ENCODE peak calls at places on chromosomes 7 and 10, in seven cellular contexts. P is GM19239; I is naive thymus-derived CD8-positive, alpha-beta T cell; M is iris pigment epithelial cell; V is ACHN; U is fibroblast of the aortic adventitia; J is astrocyte of the spinal cord. Z is an unnamed sample.
A peak's percentile ranks its signal among the peaks of the same experiment; 100 is the strongest.

GRCh38 chr10:34526758-34527730 is 288.1 kb downstream of the PARD3 start:
- DNase-seq in P (no peak), I (no peak), M (peak; percentile 99), V (peak; percentile 88), U (peak; percentile 99), J (peak; percentile 95), Z (peak; percentile 95)

GRCh38 chr10:104387130-104387888 is 33.7 kb downstream of the CFAP58 start:
- DNase-seq in P (peak; percentile 10), I (no peak), M (no peak), V (peak; percentile 23), U (no peak), J (no peak), Z (peak; percentile 23)

GRCh38 chr10:19930936-19931859 is 115.0 kb downstream of the PLXDC2 start:
- DNase-seq in P (no peak), I (no peak), M (peak; percentile 75), V (peak; percentile 64), U (peak; percentile 25), J (peak; percentile 65), Z (peak; percentile 78)

GRCh38 chr10:92552310-92552709 is 21.6 kb downstream of the IDE start:
- DNase-seq in P (no peak), I (no peak), M (no peak), V (no peak), U (no peak), J (no peak), Z (no peak)

GRCh38 chr10:118918116-118918515 is 111.4 kb upstream of the NANOS1 start:
- DNase-seq in P (no peak), I (no peak), M (no peak), V (no peak), U (no peak), J (no peak), Z (no peak)

GRCh38 chr7:84729284-84729683 is 457.6 kb downstream of the SEMA3D start:
- DNase-seq in P (no peak), I (no peak), M (peak; percentile 97), V (no peak), U (peak; percentile 88), J (peak; percentile 53), Z (no peak)

GRCh38 chr7:77199008-77199966 is at the start of gene FGL2:
- DNase-seq in P (no peak), I (peak; percentile 11), M (peak; percentile 51), V (peak; percentile 42), U (peak; percentile 85), J (peak; percentile 72), Z (peak; percentile 40)

GRCh38 chr7:85191383-85191782 is 4.5 kb upstream of the SEMA3D start:
- DNase-seq in P (no peak), I (no peak), M (peak; percentile 31), V (peak; percentile 41), U (peak; percentile 72), J (peak; percentile 24), Z (peak; percentile 62)

GRCh38 chr10:61847087-61847486 is 54.4 kb upstream of the ARID5B start:
- DNase-seq in P (no peak), I (no peak), M (peak; percentile 5), V (no peak), U (peak; percentile 27), J (no peak), Z (no peak)

GRCh38 chr7:76340617-76341131 is 18.1 kb downstream of the YWHAG start:
- DNase-seq in P (no peak), I (no peak), M (peak; percentile 91), V (no peak), U (peak; percentile 89), J (peak; percentile 80), Z (peak; percentile 71)

GRCh38 chr7:56046728-56047445 is 4.4 kb downstream of the PSPH start:
- DNase-seq in P (no peak), I (no peak), M (peak; percentile 96), V (peak; percentile 87), U (peak; percentile 98), J (peak; percentile 85), Z (peak; percentile 96)

GRCh38 chr7:90412458-90413184 is 9.4 kb downstream of the CLDN12 start:
- DNase-seq in P (no peak), I (no peak), M (no peak), V (peak; percentile 42), U (no peak), J (no peak), Z (peak; percentile 26)

GRCh38 chr10:70885485-70885884 is 2.9 kb downstream of the PCBD1 start:
- DNase-seq in P (no peak), I (no peak), M (peak; percentile 30), V (no peak), U (no peak), J (no peak), Z (no peak)

GRCh38 chr7:48718731-48719387 is 205.5 kb upstream of the CDC14C start:
- DNase-seq in P (no peak), I (no peak), M (no peak), V (no peak), U (no peak), J (no peak), Z (no peak)

GRCh38 chr10:58360412-58361004 is 24.7 kb upstream of the TFAM start:
- DNase-seq in P (no peak), I (no peak), M (peak; percentile 51), V (no peak), U (no peak), J (no peak), Z (peak; percentile 47)

GRCh38 chr7:35729061-35729783 is 34.3 kb upstream of the HERPUD2 start:
- DNase-seq in P (peak; percentile 20), I (no peak), M (no peak), V (no peak), U (no peak), J (no peak), Z (no peak)

GRCh38 chr7:102818176-102818575 is 69.4 kb downstream of the FAM185A start:
- DNase-seq in P (no peak), I (no peak), M (no peak), V (no peak), U (no peak), J (no peak), Z (no peak)

GRCh38 chr10:29554660-29555059 is 80.1 kb downstream of the SVIL start:
- DNase-seq in P (no peak), I (no peak), M (peak; percentile 76), V (no peak), U (no peak), J (peak; percentile 44), Z (no peak)

GRCh38 chr10:71280216-71280615 is 38.8 kb upstream of the SLC29A3 start:
- DNase-seq in P (no peak), I (no peak), M (no peak), V (no peak), U (no peak), J (no peak), Z (no peak)

GRCh38 chr10:34163075-34163905 is 651.8 kb downstream of the PARD3 start:
- DNase-seq in P (no peak), I (no peak), M (no peak), V (no peak), U (peak; percentile 34), J (peak; percentile 15), Z (no peak)

Z was measured in renal cortical epithelial cell.